ENCODE peak calls at places on chromosomes 7 and 10, in eight cellular contexts. S is GM12878; Q is coronary artery; V is neuronal stem cell; U is HAP-1; A is CD8-positive, alpha-beta memory T cell; I is foreskin fibroblast; D is sigmoid colon. Y is an unnamed sample.

GRCh38 chr7:155258233-155258575 is 39.5 kb upstream of the INSIG1 start:
- DNase-seq in S (no peak), V (no peak), I (peak; percentile 89), Q (no peak), D (no peak), A (no peak), U (no peak), Y (peak; percentile 77)

GRCh38 chr10:79360499-79361342 is 13.5 kb downstream of the PPIF start:
- DNase-seq in S (no peak), A (no peak), I (no peak), D (peak; percentile 40), U (no peak), Q (no peak), V (no peak), Y (no peak)

GRCh38 chr10:131832056-131832685 is 68.6 kb upstream of the PPP2R2D start:
- DNase-seq in S (no peak), Q (no peak), U (no peak), V (no peak), D (peak; percentile 46), I (no peak), A (no peak), Y (no peak)

GRCh38 chr10:76779163-76779820 is 858.3 kb downstream of the KCNMA1 start:
- DNase-seq in V (peak; percentile 48), Q (no peak), I (peak; percentile 71), D (no peak), U (no peak), A (no peak), S (no peak), Y (peak; percentile 21)

GRCh38 chr7:11330717-11331116 is 357.0 kb downstream of the PHF14 start:
- DNase-seq in A (no peak), V (no peak), S (no peak), I (no peak), U (no peak), Q (no peak), D (no peak), Y (no peak)

GRCh38 chr7:137681657-137682562 is 164.9 kb downstream of the DGKI start:
- DNase-seq in A (no peak), D (no peak), V (no peak), U (no peak), Q (no peak), S (no peak), I (peak; percentile 93), Y (peak; percentile 83)

GRCh38 chr10:20276127-20276979 is 460.1 kb downstream of the PLXDC2 start:
- DNase-seq in Q (no peak), U (peak; percentile 27), D (no peak), S (no peak), A (no peak), I (peak; percentile 1), V (peak; percentile 71), Y (no peak)

GRCh38 chr10:103786020-103786419 is 69.4 kb downstream of the SH3PXD2A start:
- DNase-seq in Q (no peak), V (no peak), S (no peak), D (no peak), A (no peak), I (no peak), U (no peak), Y (no peak)

GRCh38 chr7:92988941-92989540 is 128.7 kb downstream of the SAMD9 start:
- DNase-seq in Q (no peak), D (no peak), S (no peak), U (no peak), A (no peak), V (no peak), I (peak; percentile 51), Y (no peak)

GRCh38 chr10:2460846-2461245 is 606.5 kb upstream of the PFKP start:
- DNase-seq in A (no peak), V (no peak), I (no peak), Q (no peak), D (no peak), U (no peak), S (no peak), Y (no peak)
- H3K4me3 ChIP-seq in A (no peak overlapping the region), V (no peak overlapping the region), I (no peak overlapping the region), Q (no peak overlapping the region), D (no peak overlapping the region), U (no peak overlapping the region), S (no peak overlapping the region), Y (no peak overlapping the region)

GRCh38 chr10:15189133-15189881 is 20.8 kb upstream of the NMT2 start:
- DNase-seq in Q (peak; percentile 5), A (no peak), V (no peak), I (no peak), S (no peak), U (no peak), D (peak; percentile 12), Y (no peak)
- H3K4me3 ChIP-seq in Q (no peak overlapping the region), A (no peak overlapping the region), V (no peak overlapping the region), I (no peak overlapping the region), S (no peak overlapping the region), U (no peak overlapping the region), D (no peak overlapping the region), Y (no peak overlapping the region)

GRCh38 chr10:118108194-118109026 is 61.7 kb upstream of the RAB11FIP2 start:
- DNase-seq in U (no peak), I (peak; percentile 11), A (no peak), Q (no peak), V (peak; percentile 38), S (no peak), D (no peak), Y (no peak)

GRCh38 chr10:118110750-118111149 is 64.0 kb upstream of the RAB11FIP2 start:
- DNase-seq in D (no peak), Q (no peak), A (no peak), U (no peak), S (no peak), V (no peak), I (no peak), Y (no peak)

GRCh38 chr10:118106426-118106825 is 59.7 kb upstream of the RAB11FIP2 start:
- DNase-seq in V (no peak), U (peak; percentile 50), A (no peak), D (no peak), Q (no peak), I (peak; percentile 41), S (no peak), Y (no peak)

GRCh38 chr10:118107541-118107940 is 60.8 kb upstream of the RAB11FIP2 start:
- DNase-seq in V (no peak), D (no peak), Q (no peak), I (no peak), A (no peak), S (no peak), U (no peak), Y (no peak)

GRCh38 chr10:118107040-118107439 is 60.3 kb upstream of the RAB11FIP2 start:
- DNase-seq in S (no peak), U (no peak), V (no peak), Q (no peak), A (no peak), D (no peak), I (peak; percentile 12), Y (no peak)
- H3K4me3 ChIP-seq in S (no peak overlapping the region), U (no peak overlapping the region), V (no peak overlapping the region), Q (no peak overlapping the region), A (no peak overlapping the region), D (no peak overlapping the region), I (no peak overlapping the region), Y (no peak overlapping the region)

DNA sequence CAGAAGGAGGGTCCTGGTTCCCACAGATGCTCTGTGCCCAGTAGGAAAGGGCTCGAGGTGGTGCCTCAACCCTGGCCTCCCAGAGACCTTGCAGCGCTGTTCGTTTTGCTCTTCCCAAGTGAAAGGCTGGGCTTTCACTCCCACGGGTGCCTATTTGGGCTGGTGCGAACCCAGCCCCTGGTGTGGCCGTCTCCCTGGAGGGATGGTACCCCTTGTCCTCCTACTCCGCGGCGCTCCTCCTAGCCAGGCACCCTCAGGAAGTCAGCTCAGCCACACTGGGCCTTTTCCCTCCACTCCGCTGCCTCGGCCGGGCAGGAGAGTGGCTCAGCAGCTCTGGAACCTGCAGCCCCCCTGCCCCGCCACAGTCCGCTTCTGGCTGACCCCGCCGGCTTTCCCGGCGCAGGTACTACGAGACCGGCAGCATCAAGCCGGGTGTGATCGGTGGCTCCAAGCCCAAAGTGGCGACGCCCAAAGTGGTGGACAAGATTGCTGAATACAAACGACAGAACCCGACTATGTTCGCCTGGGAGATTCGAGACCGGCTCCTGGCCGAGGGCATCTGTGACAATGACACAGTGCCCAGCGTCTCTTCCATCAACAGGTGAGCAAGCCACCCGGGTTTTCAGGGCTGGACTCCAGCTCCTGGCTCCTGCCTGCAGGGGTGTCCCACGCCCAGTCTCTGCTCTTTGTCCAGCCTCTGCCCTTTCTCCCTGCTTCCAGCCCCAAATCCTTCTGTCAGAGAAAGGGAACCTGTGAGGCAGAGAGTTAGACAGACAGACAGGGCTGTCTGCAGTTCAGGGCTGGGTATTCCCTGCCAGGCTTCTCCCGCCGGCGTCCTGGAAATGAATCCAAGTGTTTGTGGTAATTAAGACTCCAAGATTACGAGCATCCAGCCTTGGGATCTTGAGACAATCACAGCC is 5.2 kb downstream of the PAX2 start:
- DNase-seq in U (no peak), V (no peak), I (no peak), D (peak; percentile 42), S (no peak), A (no peak), Q (no peak), Y (no peak)
- H3K4me3 ChIP-seq in U (no peak overlapping the region), V (no peak overlapping the region), I (no peak overlapping the region), D (no peak overlapping the region), S (no peak overlapping the region), A (no peak overlapping the region), Q (no peak overlapping the region), Y (no peak overlapping the region)

DNA sequence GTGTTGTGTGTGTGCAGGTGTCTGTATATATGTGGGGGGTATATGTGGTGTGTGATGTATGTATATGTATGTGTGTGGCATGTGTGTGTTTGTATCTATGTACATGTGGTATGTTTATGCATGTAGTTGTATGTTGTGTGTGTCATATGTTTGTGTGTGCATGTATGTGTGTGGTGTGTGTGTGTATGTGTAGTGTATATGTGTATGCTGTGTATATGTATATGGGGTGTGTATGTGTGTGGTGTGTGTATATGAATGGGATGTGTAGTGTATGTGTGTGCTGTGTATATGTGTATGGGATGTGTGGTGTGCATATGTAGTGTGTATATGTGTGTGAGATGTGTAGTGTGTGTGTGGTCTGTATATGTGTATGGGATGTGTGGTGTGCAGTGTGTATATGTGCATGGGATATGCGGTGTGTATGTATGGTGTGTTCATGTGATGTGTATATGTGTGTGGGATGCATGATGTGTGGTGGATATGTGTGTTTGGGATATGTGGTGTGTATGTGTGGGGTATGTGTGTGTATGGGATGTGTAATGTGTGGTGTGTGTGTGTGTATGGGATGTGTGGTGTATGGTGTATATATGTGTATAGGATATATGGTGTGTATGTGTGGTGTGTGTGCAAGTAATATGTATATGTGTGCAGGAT is 30.0 kb downstream of the IKZF1 start:
- DNase-seq in A (no peak), D (no peak), I (no peak), V (no peak), S (no peak), U (no peak), Q (no peak), Y (no peak)
- H3K4me3 ChIP-seq in A (peak overlapping the region; percentile 7), D (no peak overlapping the region), I (no peak overlapping the region), V (peak overlapping the region; percentile 70), S (no peak overlapping the region), U (no peak overlapping the region), Q (no peak overlapping the region), Y (no peak overlapping the region)